ENCODE peak calls at places on chromosomes 6 and 20, in four cellular contexts. L, Z, X and H are unnamed samples.

GRCh38 chr6:32868257-32868788 is 14.3 kb downstream of the PSMB9 start:
- DNase-seq in L (peak), Z (no peak), X (peak), H (peak)

GRCh38 chr6:13357551-13358075 is 29.3 kb upstream of the TBC1D7 start:
- DNase-seq in L (peak), Z (no peak), X (peak), H (no peak)

GRCh38 chr20:25308671-25309394 is 60.9 kb downstream of the PYGB start:
- DNase-seq in L (peak), Z (no peak), X (peak), H (no peak)

GRCh38 chr20:34663213-34663943 is 13.5 kb downstream of the PIGU start:
- DNase-seq in L (peak), Z (no peak), X (no peak), H (no peak)

GRCh38 chr6:37173573-37174195 is 3.7 kb downstream of the PIM1 start:
- DNase-seq in L (no peak), Z (no peak), X (peak), H (no peak)

GRCh38 chr6:5173862-5174643 is 86.7 kb downstream of the LYRM4 start:
- DNase-seq in L (peak), Z (peak), X (no peak), H (no peak)

GRCh38 chr20:10367425-10367920 is 66.5 kb downstream of the MKKS start:
- DNase-seq in L (no peak), Z (no peak), X (no peak), H (no peak)

GRCh38 chr20:45917790-45918141 is 5.8 kb upstream of the PLTP start:
- DNase-seq in L (peak), Z (no peak), X (no peak), H (no peak)

GRCh38 chr6:46655803-46656202 is 3.0 kb downstream of the SLC25A27 start:
- DNase-seq in L (no peak), Z (no peak), X (peak), H (no peak)

GRCh38 chr6:132813173-132813856 is 1.1 kb upstream of the RPS12 start:
- DNase-seq in L (no peak), Z (no peak), X (peak), H (peak)

GRCh38 chr6:86937219-86938079 is at the start of gene HTR1E:
- DNase-seq in L (peak), Z (no peak), X (peak), H (peak)

GRCh38 chr20:1997483-1998192 is 3.8 kb upstream of the PDYN start:
- DNase-seq in L (no peak), Z (no peak), X (no peak), H (no peak)

GRCh38 chr6:125598422-125598821 is 151.0 kb upstream of the HEY2 start:
- DNase-seq in L (peak), Z (no peak), X (peak), H (no peak)

GRCh38 chr6:136341967-136342366 is 52.3 kb upstream of the BCLAF1 start:
- DNase-seq in L (no peak), Z (no peak), X (peak), H (no peak)

GRCh38 chr6:116221067-116221466 is 32.8 kb downstream of the TSPYL4 start:
- DNase-seq in L (peak), Z (no peak), X (no peak), H (peak)

GRCh38 chr6:20464041-20464440 is 62.4 kb downstream of the E2F3 start:
- DNase-seq in L (no peak), Z (no peak), X (no peak), H (no peak)

GRCh38 chr20:48682529-48683385 is 145.0 kb downstream of the PREX1 start:
- DNase-seq in L (peak), Z (no peak), X (peak), H (peak)

GRCh38 chr6:139230421-139230840 is 61.4 kb downstream of the TXLNB start:
- DNase-seq in L (peak), Z (no peak), X (no peak), H (no peak)
- TF ChIP-seq FOS in L (no peak), Z (no peak), X (no peak), H (no peak)

GRCh38 chr20:62918830-62919229 is 7.5 kb downstream of the DIDO1 start:
- DNase-seq in L (no peak), Z (no peak), X (no peak), H (no peak)
- TF ChIP-seq FOS in L (no peak), Z (no peak), X (no peak), H (no peak)

GRCh38 chr20:37383229-37383989 is 37.5 kb downstream of the SRC start:
- DNase-seq in L (peak), Z (no peak), X (peak), H (peak)
- TF ChIP-seq FOS in L (no peak), Z (no peak), X (no peak), H (peak)

DNA sequence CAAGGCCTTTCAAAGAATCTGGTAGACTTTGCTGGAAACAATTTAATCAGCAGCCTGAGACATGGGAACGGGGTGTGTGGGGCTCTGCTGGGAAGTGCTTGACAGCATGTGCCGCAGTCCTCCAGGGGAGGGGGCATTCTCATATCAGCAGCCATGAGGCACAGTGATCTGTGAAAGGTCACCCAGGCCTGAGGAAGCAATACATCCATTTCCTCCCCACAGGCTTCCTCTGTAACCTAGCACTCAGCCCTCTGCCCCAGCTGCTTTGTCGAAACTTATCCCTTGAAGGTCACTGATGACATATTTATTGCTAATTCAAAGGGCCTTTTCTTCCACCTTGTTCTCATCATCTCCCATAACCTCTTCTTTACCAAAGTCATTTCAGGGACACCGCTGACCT is 103.3 kb downstream of the TNFAIP3 start:
- DNase-seq in L (no peak), Z (no peak), X (peak), H (no peak)
- TF ChIP-seq FOS in L (no peak), Z (no peak), X (no peak), H (no peak)